ENCODE peak calls at places on chromosome 17, in five cellular contexts. G is T-helper 17 cell, M is HEK293T, L is fibroblast of lung, T is naive B cell. B is an unnamed sample.

GRCh38 chr17:78360371-78361226 is 722 bp upstream of the SOCS3 start:
- DNase-seq in T (peak), M (peak), G (peak), L (peak), B (peak)

GRCh38 chr17:17314501-17315071 is 11.4 kb downstream of the NT5M start:
- DNase-seq in M (no peak), G (no peak), L (no peak), T (no peak), B (no peak)

GRCh38 chr17:4846635-4847390 is 13.7 kb downstream of the MINK1 start:
- DNase-seq in T (no peak), G (no peak), M (no peak), L (no peak), B (no peak)

GRCh38 chr17:50719144-50719923 is at the start of gene LUC7L3:
- DNase-seq in M (peak), T (peak), G (peak), L (peak), B (peak)

GRCh38 chr17:29349409-29349808 is 40.8 kb upstream of the TAOK1 start:
- DNase-seq in T (no peak), G (no peak), L (no peak), M (no peak), B (no peak)

GRCh38 chr17:28946239-28946638 is 5.1 kb downstream of the PHF12 start:
- DNase-seq in L (peak), G (no peak), T (no peak), M (no peak), B (no peak)

GRCh38 chr17:1107083-1107776 is 72.6 kb downstream of the ABR start:
- DNase-seq in M (no peak), T (no peak), L (no peak), G (no peak), B (no peak)

GRCh38 chr17:83032781-83033180 is 46.6 kb upstream of the METRNL start:
- DNase-seq in L (no peak), T (no peak), M (no peak), G (no peak), B (no peak)

GRCh38 chr17:57588086-57588485 is 157.0 kb downstream of the CCDC182 start:
- DNase-seq in M (no peak), G (no peak), T (no peak), L (peak), B (no peak)

B was measured in neural crest cell.